ENCODE peak calls at places on chromosomes 5 and 9, in eight cellular contexts. One of them, this sample, is unnamed.
A peak's percentile ranks its signal among the peaks of the same experiment; 100 is the strongest.

GRCh38 chr5:177105546-177106476 is 19.1 kb downstream of the FGFR4 start:
- DNase-seq in IMR-90: no peak
- DNase-seq in mesothelial cell of epicardium: no peak
- DNase-seq in astrocyte of the spinal cord: no peak
- DNase-seq in nephron progenitor cell: no peak
- DNase-seq in heart right ventricle: no peak
- DNase-seq in fibroblast of pulmonary artery: no peak
- DNase-seq in epithelial cell of esophagus: no peak
- DNase-seq in this sample: no peak

GRCh38 chr5:80915716-80916115 is 44.4 kb upstream of the RASGRF2 start:
- DNase-seq in IMR-90: peak; percentile 64
- DNase-seq in mesothelial cell of epicardium: no peak
- DNase-seq in astrocyte of the spinal cord: no peak
- DNase-seq in nephron progenitor cell: no peak
- DNase-seq in heart right ventricle: no peak
- DNase-seq in fibroblast of pulmonary artery: peak; percentile 7
- DNase-seq in epithelial cell of esophagus: peak; percentile 7
- DNase-seq in this sample: peak; percentile 5

GRCh38 chr9:109745335-109746283 is 34.4 kb upstream of the PALM2AKAP2 start:
- DNase-seq in IMR-90: peak; percentile 75
- DNase-seq in mesothelial cell of epicardium: no peak
- DNase-seq in astrocyte of the spinal cord: peak; percentile 73
- DNase-seq in nephron progenitor cell: peak; percentile 20
- DNase-seq in heart right ventricle: peak; percentile 59
- DNase-seq in fibroblast of pulmonary artery: peak; percentile 76
- DNase-seq in epithelial cell of esophagus: peak; percentile 16
- DNase-seq in this sample: no peak

GRCh38 chr5:172509405-172509781 is 55.1 kb upstream of the SH3PXD2B start:
- DNase-seq in IMR-90: no peak
- DNase-seq in mesothelial cell of epicardium: no peak
- DNase-seq in astrocyte of the spinal cord: no peak
- DNase-seq in nephron progenitor cell: no peak
- DNase-seq in heart right ventricle: peak; percentile 31
- DNase-seq in fibroblast of pulmonary artery: no peak
- DNase-seq in epithelial cell of esophagus: no peak
- DNase-seq in this sample: no peak

GRCh38 chr9:33297455-33297854 is 7.1 kb downstream of the NFX1 start:
- DNase-seq in IMR-90: no peak
- DNase-seq in mesothelial cell of epicardium: no peak
- DNase-seq in astrocyte of the spinal cord: no peak
- DNase-seq in nephron progenitor cell: no peak
- DNase-seq in heart right ventricle: no peak
- DNase-seq in fibroblast of pulmonary artery: no peak
- DNase-seq in epithelial cell of esophagus: peak; percentile 16
- DNase-seq in this sample: peak; percentile 5

GRCh38 chr5:127757576-127757975 is 54.4 kb downstream of the CCDC192 start:
- DNase-seq in IMR-90: peak; percentile 65
- DNase-seq in mesothelial cell of epicardium: no peak
- DNase-seq in astrocyte of the spinal cord: peak; percentile 66
- DNase-seq in nephron progenitor cell: no peak
- DNase-seq in heart right ventricle: no peak
- DNase-seq in fibroblast of pulmonary artery: peak; percentile 87
- DNase-seq in epithelial cell of esophagus: peak; percentile 76
- DNase-seq in this sample: peak; percentile 74

GRCh38 chr5:144249755-144250464 is 79.2 kb downstream of the KCTD16 start:
- DNase-seq in IMR-90: no peak
- DNase-seq in mesothelial cell of epicardium: no peak
- DNase-seq in astrocyte of the spinal cord: no peak
- DNase-seq in nephron progenitor cell: no peak
- DNase-seq in heart right ventricle: no peak
- DNase-seq in fibroblast of pulmonary artery: no peak
- DNase-seq in epithelial cell of esophagus: no peak
- DNase-seq in this sample: no peak

GRCh38 chr5:78696637-78697036 is 48.1 kb upstream of the LHFPL2 start:
- DNase-seq in IMR-90: no peak
- DNase-seq in mesothelial cell of epicardium: no peak
- DNase-seq in astrocyte of the spinal cord: no peak
- DNase-seq in nephron progenitor cell: no peak
- DNase-seq in heart right ventricle: no peak
- DNase-seq in fibroblast of pulmonary artery: no peak
- DNase-seq in epithelial cell of esophagus: no peak
- DNase-seq in this sample: no peak

GRCh38 chr9:89444212-89444611 is 53.7 kb downstream of the SEMA4D start:
- DNase-seq in IMR-90: no peak
- DNase-seq in mesothelial cell of epicardium: no peak
- DNase-seq in astrocyte of the spinal cord: no peak
- DNase-seq in nephron progenitor cell: no peak
- DNase-seq in heart right ventricle: no peak
- DNase-seq in fibroblast of pulmonary artery: no peak
- DNase-seq in epithelial cell of esophagus: no peak
- DNase-seq in this sample: no peak

GRCh38 chr9:74573792-74574191 is 76.7 kb downstream of the RORB start:
- DNase-seq in IMR-90: no peak
- DNase-seq in mesothelial cell of epicardium: no peak
- DNase-seq in astrocyte of the spinal cord: peak; percentile 22
- DNase-seq in nephron progenitor cell: peak; percentile 33
- DNase-seq in heart right ventricle: no peak
- DNase-seq in fibroblast of pulmonary artery: peak; percentile 32
- DNase-seq in epithelial cell of esophagus: no peak
- DNase-seq in this sample: no peak

GRCh38 chr9:74577956-74578355 is 80.8 kb downstream of the RORB start:
- DNase-seq in IMR-90: peak; percentile 3
- DNase-seq in mesothelial cell of epicardium: no peak
- DNase-seq in astrocyte of the spinal cord: no peak
- DNase-seq in nephron progenitor cell: no peak
- DNase-seq in heart right ventricle: no peak
- DNase-seq in fibroblast of pulmonary artery: no peak
- DNase-seq in epithelial cell of esophagus: peak; percentile 17
- DNase-seq in this sample: no peak
- TF ChIP-seq CTCF in IMR-90: peak; percentile 51
- TF ChIP-seq CTCF in mesothelial cell of epicardium: peak; percentile 27
- TF ChIP-seq CTCF in astrocyte of the spinal cord: peak; percentile 60
- TF ChIP-seq CTCF in nephron progenitor cell: peak; percentile 45
- TF ChIP-seq CTCF in heart right ventricle: no peak
- TF ChIP-seq CTCF in fibroblast of pulmonary artery: peak; percentile 1
- TF ChIP-seq CTCF in epithelial cell of esophagus: peak; percentile 47
- TF ChIP-seq CTCF in this sample: no peak

DNA sequence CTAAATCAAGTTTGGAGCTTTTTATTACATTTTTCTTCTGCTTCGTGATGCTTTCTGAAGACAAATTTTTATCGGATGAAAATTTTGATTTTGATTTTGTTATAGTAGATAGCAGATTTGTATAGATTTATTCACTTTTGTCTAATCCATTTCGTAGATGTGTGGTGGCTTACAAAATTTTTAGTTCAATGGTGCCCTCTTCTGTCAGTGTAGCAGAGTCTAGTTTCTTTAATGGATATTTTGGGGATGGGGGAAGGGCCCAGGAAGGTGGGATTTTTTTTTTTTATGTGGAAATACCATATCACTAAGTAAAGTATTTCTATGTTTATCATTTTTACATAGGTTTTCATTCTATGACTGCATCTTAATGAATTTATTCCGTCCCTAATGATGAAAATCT is 259.9 kb upstream of the TARS1 start:
- DNase-seq in IMR-90: peak; percentile 70
- DNase-seq in mesothelial cell of epicardium: no peak
- DNase-seq in astrocyte of the spinal cord: peak; percentile 72
- DNase-seq in nephron progenitor cell: no peak
- DNase-seq in heart right ventricle: no peak
- DNase-seq in fibroblast of pulmonary artery: peak; percentile 78
- DNase-seq in epithelial cell of esophagus: peak; percentile 62
- DNase-seq in this sample: peak; percentile 56
- TF ChIP-seq CTCF in IMR-90: peak; percentile 80
- TF ChIP-seq CTCF in mesothelial cell of epicardium: no peak
- TF ChIP-seq CTCF in astrocyte of the spinal cord: peak; percentile 47
- TF ChIP-seq CTCF in nephron progenitor cell: peak; percentile 22
- TF ChIP-seq CTCF in heart right ventricle: peak; percentile 34
- TF ChIP-seq CTCF in fibroblast of pulmonary artery: peak; percentile 58
- TF ChIP-seq CTCF in epithelial cell of esophagus: peak; percentile 56
- TF ChIP-seq CTCF in this sample: peak; percentile 68

GRCh38 chr9:77649109-77649812 is 1.1 kb upstream of the GNA14 start:
- DNase-seq in IMR-90: no peak
- DNase-seq in mesothelial cell of epicardium: no peak
- DNase-seq in astrocyte of the spinal cord: peak; percentile 54
- DNase-seq in nephron progenitor cell: no peak
- DNase-seq in heart right ventricle: no peak
- DNase-seq in fibroblast of pulmonary artery: peak; percentile 71
- DNase-seq in epithelial cell of esophagus: peak; percentile 14
- DNase-seq in this sample: peak; percentile 18
- TF ChIP-seq CTCF in IMR-90: peak; percentile 36
- TF ChIP-seq CTCF in mesothelial cell of epicardium: no peak
- TF ChIP-seq CTCF in astrocyte of the spinal cord: peak; percentile 49
- TF ChIP-seq CTCF in nephron progenitor cell: no peak
- TF ChIP-seq CTCF in heart right ventricle: peak; percentile 43
- TF ChIP-seq CTCF in fibroblast of pulmonary artery: peak; percentile 54
- TF ChIP-seq CTCF in epithelial cell of esophagus: peak; percentile 27
- TF ChIP-seq CTCF in this sample: peak; percentile 33

DNA sequence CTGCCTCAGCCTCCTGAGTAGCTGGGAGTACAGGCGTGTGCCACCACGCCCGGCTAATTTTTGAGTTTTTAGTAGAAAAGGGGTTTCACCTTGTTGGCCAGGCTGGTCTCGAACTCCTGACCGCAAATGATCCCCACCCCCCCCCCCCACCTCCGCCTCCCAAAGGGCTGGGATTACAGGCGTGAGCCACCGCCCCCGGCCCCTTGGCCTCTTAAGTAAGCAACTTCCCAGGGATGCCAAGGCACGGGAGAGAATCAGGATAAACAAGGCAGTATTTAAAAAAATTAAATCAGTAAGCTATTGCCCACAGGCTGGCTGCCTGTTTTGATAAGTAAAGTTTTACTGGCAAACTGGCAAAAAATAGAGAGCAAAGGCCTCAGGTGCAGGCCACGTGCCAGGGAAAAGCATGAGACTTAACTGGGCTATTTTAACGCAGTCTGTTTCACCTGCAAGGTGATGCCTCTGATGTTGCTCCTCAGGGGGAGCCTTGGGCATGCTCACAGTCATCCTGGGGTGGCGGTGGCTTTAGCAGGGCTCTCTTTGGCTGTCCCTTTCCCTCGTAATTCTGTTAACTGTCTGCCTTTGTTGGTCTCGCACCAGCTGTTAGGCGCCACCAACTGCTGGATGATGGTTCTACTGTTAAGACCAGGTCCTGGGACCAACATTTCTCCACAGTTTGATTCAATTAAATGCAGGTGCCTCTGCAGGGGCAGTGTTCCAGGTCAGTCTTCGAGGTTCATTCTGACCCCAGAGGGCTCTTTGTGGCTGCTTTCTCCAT is 19.4 kb upstream of the RNF130 start:
- DNase-seq in IMR-90: peak; percentile 14
- DNase-seq in mesothelial cell of epicardium: no peak
- DNase-seq in astrocyte of the spinal cord: peak; percentile 38
- DNase-seq in nephron progenitor cell: no peak
- DNase-seq in heart right ventricle: no peak
- DNase-seq in fibroblast of pulmonary artery: peak; percentile 45
- DNase-seq in epithelial cell of esophagus: peak; percentile 52
- DNase-seq in this sample: peak; percentile 61
- TF ChIP-seq CTCF in IMR-90: no peak
- TF ChIP-seq CTCF in mesothelial cell of epicardium: peak; percentile 23
- TF ChIP-seq CTCF in astrocyte of the spinal cord: peak; percentile 50
- TF ChIP-seq CTCF in nephron progenitor cell: no peak
- TF ChIP-seq CTCF in heart right ventricle: no peak
- TF ChIP-seq CTCF in fibroblast of pulmonary artery: peak; percentile 31
- TF ChIP-seq CTCF in epithelial cell of esophagus: peak; percentile 49
- TF ChIP-seq CTCF in this sample: peak; percentile 25

DNA sequence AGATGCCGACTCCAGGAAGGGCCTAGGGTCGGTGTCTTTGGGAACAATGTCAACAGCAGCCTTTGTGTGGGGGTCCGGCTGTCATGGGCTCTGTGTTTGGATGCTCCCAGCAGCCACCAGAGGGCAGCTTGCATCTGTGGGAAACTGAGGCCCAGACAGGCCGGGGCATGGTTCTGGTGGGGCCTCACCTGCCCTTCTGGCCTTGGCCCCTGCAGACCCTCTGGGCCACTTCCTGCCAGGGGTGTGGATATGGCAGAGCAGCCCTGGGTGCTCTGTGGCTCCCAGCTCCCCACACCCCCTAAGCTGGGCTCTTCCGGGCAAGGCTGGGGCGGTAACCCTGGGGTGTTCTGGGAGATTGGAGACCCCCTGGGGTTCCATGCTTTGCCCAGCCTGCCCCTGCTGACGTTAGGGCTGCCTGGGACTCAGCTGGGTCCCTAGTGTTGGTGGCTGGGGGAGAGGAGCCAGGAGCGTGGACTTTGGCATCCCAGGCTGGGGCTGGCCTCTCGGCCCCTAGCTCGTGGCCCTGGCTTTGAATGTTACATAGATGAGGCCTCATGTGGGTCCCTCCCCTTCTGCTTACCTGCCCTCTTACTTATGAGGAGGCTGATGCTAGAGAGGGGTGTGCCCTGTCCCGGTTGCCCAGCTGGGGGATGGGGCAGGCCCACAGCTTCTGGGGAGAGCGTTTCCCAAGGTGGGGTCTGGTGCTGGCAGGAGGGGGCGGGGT is 38.3 kb downstream of the RXRA start:
- DNase-seq in IMR-90: no peak
- DNase-seq in mesothelial cell of epicardium: no peak
- DNase-seq in astrocyte of the spinal cord: no peak
- DNase-seq in nephron progenitor cell: no peak
- DNase-seq in heart right ventricle: no peak
- DNase-seq in fibroblast of pulmonary artery: no peak
- DNase-seq in epithelial cell of esophagus: no peak
- DNase-seq in this sample: no peak
- TF ChIP-seq CTCF in IMR-90: peak; percentile 7
- TF ChIP-seq CTCF in mesothelial cell of epicardium: no peak
- TF ChIP-seq CTCF in astrocyte of the spinal cord: peak; percentile 13
- TF ChIP-seq CTCF in nephron progenitor cell: no peak
- TF ChIP-seq CTCF in heart right ventricle: peak; percentile 29
- TF ChIP-seq CTCF in fibroblast of pulmonary artery: no peak
- TF ChIP-seq CTCF in epithelial cell of esophagus: no peak
- TF ChIP-seq CTCF in this sample: no peak